ENCODE peak calls at places on chromosomes 1 and 21, in five cellular contexts. V is mammary epithelial cell, X is esophagus squamous epithelium, I is heart right ventricle, R is fibroblast of lung. U is an unnamed sample.

GRCh38 chr1:66000033-66000637 is 207.4 kb downstream of the PDE4B start:
- DNase-seq in V (no peak), I (no peak), R (peak; percentile 33), X (no peak), U (no peak)

GRCh38 chr1:24294757-24295371 is 24.3 kb upstream of the GRHL3 start:
- DNase-seq in I (no peak), R (peak; percentile 86), V (peak; percentile 91), X (no peak), U (peak; percentile 89)

GRCh38 chr1:24321712-24322635 is 2.8 kb downstream of the GRHL3 start:
- DNase-seq in X (no peak), I (peak; percentile 47), R (peak; percentile 77), V (peak; percentile 98), U (peak; percentile 45)

GRCh38 chr1:54557956-54558355 is 9.9 kb downstream of the ACOT11 start:
- DNase-seq in R (no peak), I (no peak), X (no peak), V (no peak), U (no peak)

GRCh38 chr1:204130178-204130577 is 21.7 kb downstream of the ETNK2 start:
- DNase-seq in X (no peak), V (no peak), I (no peak), R (no peak), U (peak; percentile 45)

GRCh38 chr1:81053826-81054225 is 746.9 kb upstream of the ADGRL2 start:
- DNase-seq in R (peak; percentile 1), X (no peak), I (no peak), V (no peak), U (no peak)

GRCh38 chr1:65149753-65150463 is 1.9 kb downstream of the AK4 start:
- DNase-seq in R (no peak), X (no peak), V (no peak), I (no peak), U (no peak)

GRCh38 chr1:2810899-2811525 is 9.5 kb upstream of the TTC34 start:
- DNase-seq in I (no peak), R (no peak), X (no peak), V (no peak), U (no peak)

GRCh38 chr1:225794954-225795353 is 15.0 kb upstream of the EPHX1 start:
- DNase-seq in R (no peak), V (no peak), I (no peak), X (no peak), U (no peak)

GRCh38 chr1:205444931-205445652 is 10.8 kb downstream of the BLACAT1 start:
- DNase-seq in X (no peak), V (no peak), R (no peak), I (peak; percentile 45), U (peak; percentile 65)

GRCh38 chr1:146032613-146033219 is 11.2 kb upstream of the HJV start:
- DNase-seq in I (no peak), R (peak; percentile 58), X (no peak), V (peak; percentile 48), U (no peak)

GRCh38 chr1:86866665-86867064 is 47.3 kb downstream of the SELENOF start:
- DNase-seq in X (no peak), V (peak; percentile 29), I (no peak), R (peak; percentile 86), U (no peak)

GRCh38 chr1:71343686-71344416 is 263.0 kb upstream of the ZRANB2 start:
- DNase-seq in R (no peak), X (no peak), I (no peak), V (peak; percentile 12), U (no peak)
- TF ChIP-seq CTCF in R (no peak), X (no peak), I (no peak), V (peak; percentile 29), U (no peak)

GRCh38 chr1:27438621-27439061 is 46.2 kb downstream of the GPR3 start:
- DNase-seq in V (no peak), X (no peak), I (no peak), R (no peak), U (no peak)

GRCh38 chr1:27439150-27439549 is 46.7 kb downstream of the GPR3 start:
- DNase-seq in R (no peak), I (no peak), V (no peak), X (no peak), U (no peak)

GRCh38 chr1:27430903-27431653 is 38.7 kb downstream of the GPR3 start:
- DNase-seq in X (no peak), I (no peak), V (no peak), R (peak; percentile 29), U (no peak)

GRCh38 chr1:27436204-27437159 is 44.1 kb downstream of the GPR3 start:
- DNase-seq in R (peak; percentile 74), X (no peak), V (peak; percentile 66), I (no peak), U (no peak)

DNA sequence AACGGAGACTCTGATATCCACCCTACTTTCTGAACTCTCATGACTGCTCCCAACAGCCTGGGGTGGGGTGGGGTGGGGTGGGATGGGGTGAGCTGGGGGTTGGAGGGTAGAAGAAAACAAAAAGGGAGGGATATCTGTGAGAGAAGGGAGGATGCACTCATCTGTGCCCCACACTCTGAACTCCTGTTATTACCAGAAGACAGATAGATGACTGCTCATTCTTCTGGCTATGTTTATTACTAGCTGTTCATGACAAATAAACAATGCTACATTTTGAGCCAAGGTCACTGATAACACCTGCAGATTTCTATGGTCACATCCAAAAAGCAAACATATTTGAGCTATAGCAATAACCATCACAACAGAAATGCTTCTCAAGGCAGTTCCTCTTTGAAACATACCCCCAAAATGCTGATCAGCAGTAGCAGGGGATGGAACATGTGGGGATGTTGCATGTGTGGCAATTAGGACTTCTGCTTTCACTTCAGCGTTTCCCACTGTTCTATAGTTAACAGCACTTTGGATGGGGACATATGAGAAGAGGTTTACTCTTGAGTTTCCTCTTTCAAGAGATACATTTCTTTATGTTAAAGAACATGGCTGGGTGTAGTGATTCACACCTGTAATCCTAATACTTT is 43.3 kb downstream of the GPR3 start:
- DNase-seq in X (no peak), I (no peak), R (no peak), V (no peak), U (no peak)
- H3K4me1 ChIP-seq in X (peaks cover 39% of the 10 kb centered on the region), I (peaks cover 95% of the 10 kb centered on the region), R (peaks cover 13% of the 10 kb centered on the region), V (peaks cover 19% of the 10 kb centered on the region), U (peaks cover 15% of the 10 kb centered on the region)

DNA sequence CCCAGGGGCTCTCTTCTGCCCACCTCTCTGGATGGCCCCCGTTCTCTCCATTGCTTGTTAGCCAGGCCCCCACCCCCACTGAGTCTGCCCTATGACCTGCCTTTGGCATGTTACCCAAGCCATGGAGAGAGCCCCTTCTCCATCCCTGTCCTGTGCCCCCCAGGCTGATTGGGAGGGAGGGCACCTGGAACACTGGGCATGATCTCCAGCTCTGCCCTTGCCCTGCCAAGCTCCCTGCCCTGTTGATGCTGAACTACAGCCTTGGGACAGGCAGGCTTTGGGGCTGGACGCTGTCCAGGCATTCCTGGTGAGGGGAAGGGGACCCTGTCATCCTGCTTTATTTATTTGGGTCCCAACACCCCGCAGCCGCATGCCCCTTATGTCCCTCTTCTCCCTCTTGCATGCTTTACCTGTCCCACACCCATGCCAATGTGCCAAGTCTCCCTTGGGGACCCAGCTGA is 10.7 kb downstream of the TRIM46 start:
- DNase-seq in X (no peak), R (no peak), V (no peak), I (no peak), U (no peak)
- H3K36me3 ChIP-seq in X (no peaks in the 10 kb centered on the region), R (peaks cover 9% of the 10 kb centered on the region), V (no peaks in the 10 kb centered on the region), I (no peaks in the 10 kb centered on the region), U (no peaks in the 10 kb centered on the region)

GRCh38 chr21:30831194-30831765 is 1.7 kb upstream of the KRTAP7-1 start:
- DNase-seq in X (no peak), I (no peak), R (no peak), V (peak; percentile 30), U (no peak)
- TF ChIP-seq CTCF in X (peak; percentile 32), I (peak; percentile 53), R (peak; percentile 18), V (peak; percentile 38), U (no peak)

DNA sequence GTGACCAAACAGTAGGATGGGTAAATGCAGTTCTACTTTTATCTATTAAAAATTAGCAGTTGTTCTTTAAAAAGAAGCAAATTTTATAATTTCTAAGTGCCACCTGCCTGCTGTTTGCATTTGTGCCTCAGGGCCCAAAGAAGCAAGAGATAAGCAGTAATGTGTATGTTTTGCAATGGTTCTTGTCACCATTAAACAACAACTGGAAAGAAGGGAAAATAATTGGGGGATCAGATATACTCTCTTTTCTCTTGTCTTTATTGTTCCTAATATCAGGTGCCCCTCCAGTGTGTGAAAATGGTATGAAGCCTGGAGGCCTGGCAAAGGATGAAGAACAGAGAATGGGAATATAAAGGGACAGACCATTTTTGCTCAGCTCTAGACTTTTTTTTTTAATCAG is 9.6 kb downstream of the B3GALT2 start:
- DNase-seq in R (no peak), V (no peak), X (no peak), I (no peak), U (no peak)
- H3K4me1 ChIP-seq in R (peaks cover 2% of the 10 kb centered on the region), V (no peaks in the 10 kb centered on the region), X (no peaks in the 10 kb centered on the region), I (peaks cover 25% of the 10 kb centered on the region), U (no peaks in the 10 kb centered on the region)

DNA sequence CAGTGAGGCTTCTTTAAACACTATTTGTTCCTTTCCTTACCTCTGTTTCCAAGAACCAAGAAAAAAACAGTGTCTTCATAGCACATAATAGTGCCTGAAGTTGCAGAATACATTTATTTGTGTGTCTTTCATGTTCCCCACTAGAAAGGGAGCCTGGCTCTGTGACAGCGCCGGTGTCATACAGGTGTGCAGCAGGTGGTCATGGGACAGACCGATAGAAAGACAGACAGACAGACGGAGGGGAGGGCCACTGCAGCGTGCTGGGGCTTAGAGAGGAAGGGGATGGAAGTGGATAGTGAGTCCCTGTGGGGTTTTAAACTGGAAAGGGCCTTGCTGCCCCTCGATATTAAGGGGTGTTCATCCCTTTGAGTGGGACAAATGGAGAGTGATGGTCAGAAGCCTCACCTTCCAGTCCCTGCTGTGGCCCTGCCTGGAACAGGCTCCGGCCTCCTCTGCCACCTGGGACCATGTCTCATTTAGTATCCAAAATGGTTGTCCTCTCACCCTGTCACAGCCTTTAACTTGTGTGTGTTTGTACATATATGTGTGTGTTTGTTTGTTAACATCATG is 152.9 kb downstream of the PGBD5 start:
- DNase-seq in V (no peak), X (no peak), I (no peak), R (no peak), U (peak; percentile 7)
- H3K36me3 ChIP-seq in V (peaks cover 17% of the 10 kb centered on the region), X (peaks cover 6% of the 10 kb centered on the region), I (peaks cover 71% of the 10 kb centered on the region), R (peaks cover 12% of the 10 kb centered on the region), U (no peaks in the 10 kb centered on the region)

GRCh38 chr1:224774378-224774777 is 155.1 kb upstream of the DNAH14 start:
- DNase-seq in I (no peak), R (no peak), V (peak; percentile 5), X (no peak), U (no peak)
- TF ChIP-seq CTCF in I (no peak), R (no peak), V (peak; percentile 57), X (no peak), U (no peak)

DNA sequence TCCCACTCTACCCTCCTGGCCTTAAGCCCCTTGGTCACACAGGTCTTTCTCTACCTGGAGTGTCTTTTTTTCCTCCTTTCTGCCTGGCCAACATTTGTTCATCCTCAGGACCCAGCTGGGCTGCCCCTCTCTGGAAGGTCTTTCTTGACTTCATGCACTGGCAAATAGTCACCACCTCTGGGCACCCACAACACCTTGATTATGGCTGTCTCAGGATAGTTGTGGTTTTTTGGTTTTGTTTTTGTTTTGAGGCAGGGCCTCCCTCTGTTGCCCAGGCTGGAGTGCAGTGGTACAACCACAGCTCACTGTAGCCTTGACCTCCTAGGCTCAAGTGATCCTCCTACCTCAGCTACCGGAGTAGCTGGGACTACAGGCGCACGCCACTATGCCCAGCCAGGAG is 10.8 kb downstream of the RPS6KA1 start:
- DNase-seq in V (no peak), I (no peak), R (no peak), X (no peak), U (no peak)
- H3K4me1 ChIP-seq in V (peaks cover 44% of the 10 kb centered on the region), I (peaks cover 30% of the 10 kb centered on the region), R (no peaks in the 10 kb centered on the region), X (peaks cover 9% of the 10 kb centered on the region), U (no peaks in the 10 kb centered on the region)